ENCODE peak calls at places on chromosome 7, in six cellular contexts. T is heart left ventricle, X is testis, H is body of pancreas, N is prostate gland, A is esophagus muscularis mucosa. W is an unnamed sample. For H3K27me3, the result is how much of the 10 kb centered on the place peaks cover.

GRCh38 chr7:93941956-93942355 is 20.4 kb downstream of the GNG11 start:
- DNase-seq in T (no peak), X (no peak), H (no peak), N (no peak), A (no peak), W (no peak)

GRCh38 chr7:37732253-37732652 is 48.7 kb downstream of the GPR141 start:
- DNase-seq in T (peak), X (peak), H (peak), N (peak), A (no peak), W (no peak)

GRCh38 chr7:46908770-46909169 is 673.1 kb downstream of the TNS3 start:
- DNase-seq in T (no peak), X (no peak), H (no peak), N (no peak), A (no peak), W (no peak)

GRCh38 chr7:217781-218180 is 25.4 kb downstream of the FAM20C start:
- DNase-seq in T (no peak), X (no peak), H (no peak), N (no peak), A (no peak), W (no peak)

GRCh38 chr7:2195403-2196246 is 37.1 kb downstream of the MAD1L1 start:
- DNase-seq in T (no peak), X (no peak), H (no peak), N (peak), A (no peak), W (no peak)

GRCh38 chr7:151539055-151539714 is 19.5 kb upstream of the RHEB start:
- DNase-seq in T (no peak), X (peak), H (peak), N (no peak), A (no peak), W (no peak)

GRCh38 chr7:45888185-45888992 is at the start of gene IGFBP1:
- DNase-seq in T (peak), X (peak), H (peak), N (no peak), A (peak), W (peak)

GRCh38 chr7:92402920-92403759 is 44.1 kb upstream of the GATAD1 start:
- DNase-seq in T (no peak), X (no peak), H (no peak), N (peak), A (no peak), W (no peak)

GRCh38 chr7:45663167-45663921 is 89.2 kb downstream of the ADCY1 start:
- DNase-seq in T (peak), X (peak), H (peak), N (peak), A (no peak), W (no peak)

GRCh38 chr7:141102436-141102835 is 28.6 kb downstream of the TMEM178B start:
- DNase-seq in T (no peak), X (no peak), H (no peak), N (no peak), A (no peak), W (no peak)

GRCh38 chr7:22860784-22861482 is 38.3 kb upstream of the TOMM7 start:
- DNase-seq in T (no peak), X (peak), H (no peak), N (no peak), A (no peak), W (no peak)

GRCh38 chr7:1359051-1359400 is 100.2 kb downstream of the MICALL2 start:
- DNase-seq in T (peak), X (no peak), H (no peak), N (no peak), A (no peak), W (no peak)

GRCh38 chr7:124765401-124766352 is at the start of gene GPR37:
- DNase-seq in T (peak), X (peak), H (peak), N (peak), A (no peak), W (peak)

GRCh38 chr7:5492249-5493020 is 68.8 kb upstream of the TNRC18 start:
- DNase-seq in T (no peak), X (peak), H (no peak), N (no peak), A (no peak), W (no peak)

GRCh38 chr7:128036226-128036940 is 5.1 kb upstream of the LRRC4 start:
- DNase-seq in T (no peak), X (no peak), H (no peak), N (no peak), A (no peak), W (no peak)

GRCh38 chr7:27181176-27181520 is 3.9 kb downstream of the HOXA11 start:
- DNase-seq in T (no peak), X (no peak), H (no peak), N (no peak), A (no peak), W (peak)

GRCh38 chr7:48964074-48964473 is 39.7 kb downstream of the CDC14C start:
- DNase-seq in T (no peak), X (no peak), H (no peak), N (peak), A (no peak), W (no peak)

GRCh38 chr7:93146465-93147127 is 1.6 kb downstream of the SAMD9L start:
- DNase-seq in T (no peak), X (no peak), H (no peak), N (no peak), A (no peak), W (no peak)

GRCh38 chr7:451255-452229 is 68.1 kb downstream of the PDGFA start:
- DNase-seq in T (peak), X (no peak), H (no peak), N (no peak), A (no peak), W (no peak)

GRCh38 chr7:33503014-33503413 is 373.6 kb downstream of the BBS9 start:
- DNase-seq in T (no peak), X (no peak), H (no peak), N (no peak), A (no peak), W (no peak)

GRCh38 chr7:26593405-26593804 is 271.0 kb downstream of the SKAP2 start:
- DNase-seq in T (no peak), X (peak), H (peak), N (no peak), A (peak), W (no peak)

GRCh38 chr7:157551325-157552070 is 214.7 kb downstream of the DNAJB6 start:
- DNase-seq in T (peak), X (no peak), H (no peak), N (no peak), A (no peak), W (no peak)

GRCh38 chr7:100640438-100641410 is 628 bp downstream of the TFR2 start:
- DNase-seq in T (no peak), X (no peak), H (no peak), N (no peak), A (no peak), W (no peak)

GRCh38 chr7:42213093-42213492 is 23.9 kb downstream of the GLI3 start:
- DNase-seq in T (no peak), X (no peak), H (no peak), N (no peak), A (no peak), W (no peak)

GRCh38 chr7:97639036-97639435 is 92.8 kb upstream of the TAC1 start:
- DNase-seq in T (no peak), X (no peak), H (no peak), N (no peak), A (no peak), W (no peak)

GRCh38 chr7:73515184-73515583 is 6.9 kb downstream of the BAZ1B start:
- DNase-seq in T (no peak), X (no peak), H (no peak), N (no peak), A (no peak), W (no peak)
- H3K27me3 ChIP-seq in T (under half), X (under half), H (under half), N (under half), A (under half), W (under half)

GRCh38 chr7:43634384-43634783 is 51.5 kb downstream of the STK17A start:
- DNase-seq in T (no peak), X (no peak), H (no peak), N (no peak), A (no peak), W (no peak)
- TF ChIP-seq POLR2A in T (no peak), X (no peak), H (no peak), N (no peak), A (no peak), W (no peak)

DNA sequence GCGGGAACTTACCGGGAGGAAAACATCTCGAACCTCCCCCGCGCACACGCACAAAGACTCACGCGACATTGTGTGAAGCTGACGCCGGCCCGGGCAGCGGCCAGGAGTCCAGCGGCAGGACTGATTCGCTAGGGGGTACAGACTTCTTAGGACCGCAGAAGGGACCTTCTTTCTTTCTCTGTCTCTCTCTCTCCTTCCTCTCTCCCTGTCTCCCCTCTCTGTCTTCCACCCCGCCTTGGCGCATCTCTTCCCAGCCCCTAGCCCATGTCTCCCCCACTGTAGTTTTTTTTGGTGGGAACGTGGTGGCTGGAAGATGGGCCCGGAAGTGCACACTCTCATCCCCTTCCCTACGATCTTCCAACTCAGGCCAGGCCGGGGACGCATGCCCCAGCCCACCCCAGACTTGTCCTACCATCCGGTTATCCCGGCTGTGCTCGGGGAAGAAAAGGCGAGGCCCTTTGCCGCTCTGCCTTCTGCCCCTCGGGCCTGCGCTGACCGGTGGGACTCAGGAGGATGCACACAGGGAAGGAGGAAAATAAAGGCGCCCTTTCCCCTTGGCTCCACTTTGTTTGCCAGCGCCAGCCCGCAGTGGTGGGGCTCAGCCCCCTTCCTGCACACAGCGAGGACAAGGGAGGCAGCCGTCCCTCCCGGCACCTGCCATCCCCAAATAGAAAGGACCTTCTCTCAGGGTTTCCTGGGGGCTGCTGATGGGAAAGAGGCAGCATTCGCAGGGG is 1.4 kb downstream of the EN2 start:
- DNase-seq in T (no peak), X (no peak), H (no peak), N (no peak), A (no peak), W (no peak)
- H3K27me3 ChIP-seq in T (half or more), X (under half), H (under half), N (half or more), A (half or more), W (under half)

GRCh38 chr7:129091484-129092002 is 36.6 kb upstream of the TNPO3 start:
- DNase-seq in T (peak), X (peak), H (peak), N (peak), A (peak), W (peak)
- TF ChIP-seq POLR2A in T (no peak), X (no peak), H (no peak), N (no peak), A (no peak), W (no peak)

DNA sequence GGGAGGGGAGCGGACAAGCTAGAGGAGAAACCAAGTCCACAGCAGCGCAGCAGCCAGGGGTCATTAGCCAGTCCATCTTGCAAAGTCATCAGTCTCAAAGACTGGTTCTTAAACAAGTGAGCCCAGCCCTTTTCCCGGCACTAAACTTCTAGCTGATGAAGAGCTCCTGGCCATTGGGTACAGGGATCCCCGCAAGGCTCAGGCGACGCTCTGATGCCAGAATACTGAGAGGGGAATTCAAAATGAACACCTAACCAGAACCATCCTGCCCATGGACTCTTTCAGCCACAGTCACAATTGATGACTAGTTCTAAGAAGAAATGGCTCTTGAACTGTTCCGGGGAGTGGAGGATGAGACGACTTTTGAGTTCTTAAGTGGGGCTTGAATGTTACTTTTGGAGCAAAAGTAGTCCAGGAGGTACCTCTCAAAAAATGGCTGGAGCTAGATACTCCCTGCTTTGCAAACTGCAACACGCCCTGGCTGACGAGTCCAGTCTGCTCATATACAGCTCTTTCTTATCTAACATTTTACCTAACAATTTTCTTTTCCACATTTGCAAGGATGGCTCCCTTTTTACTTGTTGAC is 2.6 kb upstream of the TWIST1 start:
- DNase-seq in T (no peak), X (no peak), H (no peak), N (no peak), A (no peak), W (no peak)
- H3K27me3 ChIP-seq in T (half or more), X (under half), H (under half), N (under half), A (under half), W (under half)

W was measured in ovary.